ENCODE peak calls at places on chromosomes 3 and 15, in seven cellular contexts. A is adrenal gland, U is cardiac muscle cell, I is mucosa of descending colon, K is fibroblast of mammary gland, B is choroid plexus epithelial cell, V is transverse colon. X is an unnamed sample.

GRCh38 chr3:13063225-13063624 is 10.0 kb downstream of the IQSEC1 start:
- DNase-seq in A (no peak), U (no peak), I (no peak), K (no peak), B (no peak), V (no peak), X (no peak)

GRCh38 chr3:29977360-29977759 is 629.0 kb upstream of the TGFBR2 start:
- DNase-seq in A (no peak), U (peak; percentile 47), I (no peak), K (peak; percentile 21), B (peak; percentile 19), V (no peak), X (no peak)

GRCh38 chr15:38195191-38195901 is 57.3 kb upstream of the SPRED1 start:
- DNase-seq in A (no peak), U (no peak), I (no peak), K (peak; percentile 47), B (no peak), V (no peak), X (no peak)

GRCh38 chr15:73127302-73127936 is 75.2 kb downstream of the NEO1 start:
- DNase-seq in A (peak; percentile 34), U (peak; percentile 48), I (peak; percentile 46), K (peak; percentile 34), B (peak; percentile 57), V (no peak), X (peak; percentile 48)

GRCh38 chr3:127762077-127762786 is 60.1 kb downstream of the MGLL start:
- DNase-seq in A (no peak), U (no peak), I (peak; percentile 38), K (no peak), B (peak; percentile 45), V (peak; percentile 51), X (no peak)

GRCh38 chr3:71611099-71611498 is 27.6 kb upstream of the FOXP1 start:
- DNase-seq in A (no peak), U (no peak), I (no peak), K (no peak), B (no peak), V (no peak), X (no peak)

GRCh38 chr15:68590721-68591389 is 12.1 kb downstream of the CORO2B start:
- DNase-seq in A (no peak), U (no peak), I (no peak), K (no peak), B (no peak), V (no peak), X (no peak)

GRCh38 chr3:13329746-13330145 is 90.4 kb downstream of the NUP210 start:
- DNase-seq in A (no peak), U (no peak), I (no peak), K (no peak), B (no peak), V (no peak), X (no peak)

GRCh38 chr15:90594297-90594696 is 64.6 kb downstream of the CRTC3 start:
- DNase-seq in A (peak; percentile 76), U (no peak), I (peak; percentile 97), K (no peak), B (no peak), V (peak; percentile 92), X (peak; percentile 73)

GRCh38 chr3:156431334-156432121 is 123.4 kb downstream of the SSR3 start:
- DNase-seq in A (no peak), U (no peak), I (no peak), K (no peak), B (no peak), V (no peak), X (peak; percentile 81)

GRCh38 chr15:62769604-62770003 is 272.9 kb upstream of the TPM1 start:
- DNase-seq in A (no peak), U (peak; percentile 55), I (no peak), K (peak; percentile 87), B (peak; percentile 66), V (no peak), X (peak; percentile 89)

GRCh38 chr3:74122281-74122680 is 492.2 kb downstream of the CNTN3 start:
- DNase-seq in A (no peak), U (no peak), I (no peak), K (no peak), B (peak; percentile 70), V (no peak), X (no peak)

GRCh38 chr3:143239026-143239425 is 119.5 kb downstream of the CHST2 start:
- DNase-seq in A (no peak), U (peak; percentile 26), I (no peak), K (no peak), B (peak; percentile 52), V (no peak), X (no peak)

GRCh38 chr15:53133255-53133654 is 343.1 kb upstream of the ONECUT1 start:
- DNase-seq in A (no peak), U (no peak), I (no peak), K (no peak), B (no peak), V (no peak), X (peak; percentile 9)

GRCh38 chr3:23162939-23163338 is 40.2 kb upstream of the UBE2E2 start:
- DNase-seq in A (no peak), U (no peak), I (no peak), K (no peak), B (no peak), V (no peak), X (peak; percentile 72)

GRCh38 chr3:30658328-30659052 is 52.1 kb downstream of the TGFBR2 start:
- DNase-seq in A (no peak), U (peak; percentile 73), I (peak; percentile 35), K (peak; percentile 85), B (peak; percentile 86), V (no peak), X (peak; percentile 64)

GRCh38 chr15:23411841-23412240 is 35.2 kb downstream of the GOLGA6L2 start:
- DNase-seq in A (no peak), U (no peak), I (no peak), K (no peak), B (no peak), V (no peak), X (no peak)

GRCh38 chr3:53223541-53223966 is 32.3 kb downstream of the TKT start:
- DNase-seq in A (no peak), U (no peak), I (no peak), K (no peak), B (no peak), V (no peak), X (no peak)

GRCh38 chr3:45595364-45596154 is 1.0 kb downstream of the LIMD1 start:
- DNase-seq in A (peak; percentile 30), U (no peak), I (peak; percentile 62), K (peak; percentile 59), B (no peak), V (peak; percentile 73), X (no peak)

GRCh38 chr15:43185161-43186002 is at the start of gene CCNDBP1:
- DNase-seq in A (peak; percentile 97), U (peak; percentile 81), I (peak; percentile 98), K (peak; percentile 70), B (peak; percentile 46), V (peak; percentile 98), X (peak; percentile 76)

DNA sequence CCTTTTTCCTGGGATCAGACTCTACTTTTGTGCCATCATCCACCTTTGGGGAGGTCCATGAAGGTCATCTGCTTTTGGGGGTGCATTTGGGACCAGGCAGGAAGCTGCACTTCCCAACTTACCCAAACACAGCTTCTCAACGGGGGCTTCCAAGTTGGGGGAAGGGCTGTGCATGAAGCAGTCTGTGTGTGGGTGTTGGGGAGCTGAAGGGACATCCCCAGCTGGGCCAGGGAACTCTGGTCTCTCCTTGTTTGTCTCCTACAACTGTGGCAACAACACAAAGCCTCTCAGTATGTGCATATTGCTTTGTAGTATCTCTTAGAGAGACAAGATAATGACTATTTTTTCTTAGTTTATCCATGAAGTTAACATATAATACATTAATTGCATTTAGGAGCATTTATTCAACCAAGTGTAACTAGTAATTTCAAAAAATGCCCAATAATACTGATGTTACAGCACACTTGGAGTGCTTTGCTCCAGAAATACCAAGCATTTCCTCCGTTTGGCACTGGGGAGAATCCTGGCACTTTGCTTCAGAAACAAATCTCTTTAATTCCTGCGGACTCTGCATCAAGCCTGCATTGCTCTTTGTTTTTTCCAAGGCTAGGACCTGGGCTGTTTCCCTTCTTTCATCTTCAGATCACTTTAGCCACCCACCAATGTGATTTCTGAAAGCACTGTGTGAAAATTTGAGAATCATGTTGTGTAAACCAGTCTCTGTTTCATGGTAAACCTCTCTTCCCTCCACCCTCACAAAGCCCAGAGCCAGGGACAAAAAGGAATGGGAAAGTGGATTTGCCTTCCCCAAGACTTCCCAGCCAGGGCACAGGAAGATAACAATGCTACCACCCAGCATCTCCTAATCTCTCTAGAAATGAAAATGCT is 126.2 kb upstream of the PFN2 start:
- DNase-seq in A (no peak), U (no peak), I (no peak), K (no peak), B (no peak), V (no peak), X (no peak)
- H3K4me3 ChIP-seq in A (no peak overlapping the region), U (no peak overlapping the region), I (no peak overlapping the region), K (no peak overlapping the region), B (no peak overlapping the region), V (no peak overlapping the region), X (no peak overlapping the region)

GRCh38 chr15:70064441-70064840 is 33.3 kb downstream of the TLE3 start:
- DNase-seq in A (no peak), U (no peak), I (no peak), K (peak; percentile 15), B (no peak), V (no peak), X (no peak)
- TF ChIP-seq CTCF in A (no peak), U (no peak), I (no peak), K (peak; percentile 5), B (peak; percentile 25), V (no peak), X (no peak)

DNA sequence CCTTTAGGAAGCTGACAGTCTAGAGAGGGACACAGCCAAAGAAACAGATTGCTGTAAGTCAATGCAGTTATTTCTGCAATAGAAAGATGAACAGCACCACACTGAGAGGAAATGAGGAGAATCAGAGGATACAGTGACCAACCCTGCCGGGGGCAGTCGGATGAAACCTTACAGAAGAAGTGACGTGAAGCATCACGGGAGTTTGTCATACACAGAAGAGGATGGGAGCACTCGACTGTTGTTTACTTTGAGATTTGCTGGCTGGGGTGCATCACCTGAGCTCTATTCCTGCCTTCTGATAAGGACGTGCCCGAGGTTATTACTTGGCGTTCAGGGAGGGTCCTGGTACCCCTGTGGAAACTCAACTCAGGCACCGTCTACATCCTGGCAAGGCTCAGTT is 45.4 kb downstream of the MAGEF1 start:
- DNase-seq in A (no peak), U (no peak), I (no peak), K (no peak), B (no peak), V (no peak), X (peak; percentile 65)
- H3K4me3 ChIP-seq in A (no peak overlapping the region), U (no peak overlapping the region), I (no peak overlapping the region), K (no peak overlapping the region), B (no peak overlapping the region), V (no peak overlapping the region), X (no peak overlapping the region)

GRCh38 chr3:132536442-132537153 is 60.5 kb upstream of the ACKR4 start:
- DNase-seq in A (no peak), U (no peak), I (no peak), K (peak; percentile 39), B (peak; percentile 47), V (no peak), X (peak; percentile 48)

GRCh38 chr3:132535575-132536441 is 61.3 kb upstream of the ACKR4 start:
- DNase-seq in A (peak; percentile 87), U (peak; percentile 91), I (peak; percentile 77), K (peak; percentile 92), B (peak; percentile 95), V (peak; percentile 52), X (peak; percentile 85)

GRCh38 chr3:132539681-132540080 is 57.4 kb upstream of the ACKR4 start:
- DNase-seq in A (no peak), U (no peak), I (no peak), K (no peak), B (no peak), V (no peak), X (no peak)

GRCh38 chr3:132538072-132538471 is 59.0 kb upstream of the ACKR4 start:
- DNase-seq in A (no peak), U (no peak), I (no peak), K (no peak), B (no peak), V (no peak), X (no peak)

GRCh38 chr3:132537297-132537696 is 59.8 kb upstream of the ACKR4 start:
- DNase-seq in A (no peak), U (no peak), I (no peak), K (no peak), B (no peak), V (no peak), X (no peak)
- TF ChIP-seq CTCF in A (no peak), U (peak; percentile 7), I (no peak), K (peak; percentile 12), B (no peak), V (no peak), X (no peak)